ENCODE peak calls at places on chromosomes 5 and 9, in six cellular contexts. T, C, J, Q, R and Z are unnamed samples.

GRCh38 chr9:114553202-114553601 is 34.4 kb upstream of the ATP6V1G1 start:
- DNase-seq in T (no peak), C (no peak), J (no peak), Q (no peak), R (no peak), Z (no peak)

GRCh38 chr5:121109817-121110216 is 645.7 kb downstream of the PRR16 start:
- DNase-seq in T (no peak), C (no peak), J (no peak), Q (no peak), R (no peak), Z (no peak)

GRCh38 chr5:55160493-55161209 is 680 bp downstream of the GPX8 start:
- DNase-seq in T (no peak), C (peak), J (no peak), Q (peak), R (no peak), Z (peak)

GRCh38 chr5:9534881-9535517 is 10.9 kb downstream of the SEMA5A start:
- DNase-seq in T (no peak), C (no peak), J (no peak), Q (peak), R (no peak), Z (no peak)

GRCh38 chr9:69470186-69470977 is 145.4 kb downstream of the ENTREP1 start:
- DNase-seq in T (no peak), C (no peak), J (no peak), Q (no peak), R (no peak), Z (no peak)

GRCh38 chr5:169581580-169582227 is 1.9 kb upstream of the SPDL1 start:
- DNase-seq in T (peak), C (peak), J (peak), Q (peak), R (peak), Z (peak)

GRCh38 chr5:103621548-103621930 is 59.0 kb upstream of the NUDT12 start:
- DNase-seq in T (no peak), C (no peak), J (no peak), Q (no peak), R (no peak), Z (no peak)

GRCh38 chr5:6442333-6442732 is 6.3 kb upstream of the UBE2QL1 start:
- DNase-seq in T (no peak), C (no peak), J (no peak), Q (no peak), R (no peak), Z (no peak)

GRCh38 chr9:93037476-93037971 is 21.0 kb upstream of the SUSD3 start:
- DNase-seq in T (no peak), C (no peak), J (no peak), Q (no peak), R (no peak), Z (no peak)

GRCh38 chr9:70679845-70680244 is 265.4 kb upstream of the KLF9 start:
- DNase-seq in T (no peak), C (peak), J (no peak), Q (peak), R (no peak), Z (peak)

GRCh38 chr5:133326361-133326760 is 274.5 kb downstream of the HSPA4 start:
- DNase-seq in T (no peak), C (no peak), J (no peak), Q (no peak), R (no peak), Z (no peak)

GRCh38 chr5:44332360-44332971 is 56.8 kb downstream of the FGF10 start:
- DNase-seq in T (no peak), C (peak), J (no peak), Q (peak), R (peak), Z (no peak)

GRCh38 chr5:139378101-139378825 is 4.8 kb downstream of the SLC23A1 start:
- DNase-seq in T (peak), C (no peak), J (peak), Q (no peak), R (peak), Z (peak)

GRCh38 chr9:108257387-108257786 is 598.4 kb downstream of the ACTL7B start:
- DNase-seq in T (no peak), C (no peak), J (no peak), Q (no peak), R (no peak), Z (no peak)

GRCh38 chr5:11946317-11946716 is 42.1 kb upstream of the CTNND2 start:
- DNase-seq in T (no peak), C (no peak), J (no peak), Q (no peak), R (no peak), Z (no peak)

GRCh38 chr5:32942225-32942989 is 231.3 kb downstream of the NPR3 start:
- DNase-seq in T (no peak), C (peak), J (no peak), Q (peak), R (peak), Z (peak)

GRCh38 chr9:85414399-85414798 is 327.4 kb downstream of the AGTPBP1 start:
- DNase-seq in T (no peak), C (no peak), J (no peak), Q (no peak), R (no peak), Z (no peak)

GRCh38 chr5:175590471-175590881 is 67.4 kb upstream of the HRH2 start:
- DNase-seq in T (peak), C (peak), J (no peak), Q (peak), R (no peak), Z (peak)

GRCh38 chr5:37043693-37044092 is 167.1 kb downstream of the NIPBL start:
- DNase-seq in T (no peak), C (no peak), J (no peak), Q (no peak), R (no peak), Z (no peak)

GRCh38 chr5:180670586-180671359 is 21.4 kb upstream of the FLT4 start:
- DNase-seq in T (no peak), C (peak), J (no peak), Q (peak), R (peak), Z (peak)

GRCh38 chr5:40410231-40410861 is 269.4 kb upstream of the PTGER4 start:
- DNase-seq in T (no peak), C (peak), J (no peak), Q (peak), R (no peak), Z (no peak)

GRCh38 chr9:134492721-134493470 is 148.7 kb upstream of the COL5A1 start:
- DNase-seq in T (peak), C (no peak), J (no peak), Q (no peak), R (no peak), Z (no peak)

GRCh38 chr5:67166886-67167285 is 29.7 kb downstream of the CD180 start:
- DNase-seq in T (no peak), C (no peak), J (no peak), Q (no peak), R (peak), Z (no peak)

GRCh38 chr9:35962126-35962906 is 4.4 kb upstream of the OR2S2 start:
- DNase-seq in T (no peak), C (peak), J (no peak), Q (no peak), R (peak), Z (no peak)

GRCh38 chr5:113489299-113489698 is 1.0 kb upstream of the MCC start:
- DNase-seq in T (no peak), C (peak), J (no peak), Q (peak), R (no peak), Z (no peak)

GRCh38 chr9:112921549-112921948 is 30.9 kb upstream of the SLC46A2 start:
- DNase-seq in T (no peak), C (peak), J (no peak), Q (peak), R (no peak), Z (no peak)

GRCh38 chr9:112925058-112925641 is 34.5 kb upstream of the SLC46A2 start:
- DNase-seq in T (no peak), C (peak), J (no peak), Q (peak), R (no peak), Z (no peak)
- TF ChIP-seq CTCF in T (no peak), C (peak), J (no peak), Q (peak), R (no peak), Z (peak)

GRCh38 chr5:59724482-59725392 is 168.8 kb downstream of the PDE4D start:
- DNase-seq in T (no peak), C (peak), J (no peak), Q (peak), R (peak), Z (no peak)
- TF ChIP-seq CTCF in T (no peak), C (peak), J (no peak), Q (peak), R (peak), Z (peak)

GRCh38 chr5:98734646-98735045 is 38.8 kb upstream of the RGMB start:
- DNase-seq in T (no peak), C (no peak), J (no peak), Q (no peak), R (no peak), Z (no peak)
- TF ChIP-seq CTCF in T (no peak), C (no peak), J (no peak), Q (no peak), R (no peak), Z (no peak)

DNA sequence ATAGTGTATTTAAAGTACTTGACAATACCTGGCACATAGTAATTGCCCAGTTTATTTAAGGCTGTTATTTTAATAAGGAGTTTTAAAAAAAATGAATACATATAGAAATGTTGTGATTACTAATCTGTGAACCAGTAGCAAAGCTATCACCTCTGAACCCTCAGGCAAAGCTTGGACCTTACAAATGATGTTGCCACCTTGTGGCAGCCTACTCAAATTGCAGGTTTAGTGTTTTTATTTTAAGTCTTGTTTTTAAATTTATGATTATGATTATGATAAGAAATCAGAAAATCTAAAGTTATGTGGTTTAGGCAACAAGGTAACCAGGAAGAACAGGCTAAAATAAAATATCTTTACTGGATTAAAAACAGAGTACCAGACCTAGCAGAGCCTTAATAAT is 35.8 kb downstream of the PPARGC1B start:
- DNase-seq in T (no peak), C (no peak), J (no peak), Q (no peak), R (no peak), Z (no peak)
- TF ChIP-seq CTCF in T (no peak), C (peak), J (no peak), Q (peak), R (peak), Z (no peak)

GRCh38 chr9:98523231-98523901 is 185.4 kb downstream of the GABBR2 start:
- DNase-seq in T (no peak), C (peak), J (no peak), Q (peak), R (peak), Z (no peak)
- TF ChIP-seq CTCF in T (no peak), C (peak), J (no peak), Q (peak), R (no peak), Z (no peak)

GRCh38 chr9:76542360-76542759 is 83.4 kb downstream of the GCNT1 start:
- DNase-seq in T (no peak), C (no peak), J (no peak), Q (no peak), R (no peak), Z (no peak)
- TF ChIP-seq CTCF in T (no peak), C (no peak), J (no peak), Q (no peak), R (no peak), Z (no peak)